ENCODE peak calls at places on chromosomes 4 and X, in four cellular contexts. X, B, S and J are unnamed samples.
A peak's percentile ranks its signal among the peaks of the same experiment; 100 is the strongest.

GRCh38 chr4:102223461-102223860 is 121.8 kb downstream of the SLC39A8 start:
- DNase-seq in X (no peak), B (no peak), S (no peak), J (no peak)

GRCh38 chrX:136166221-136166855 is 19.0 kb downstream of the FHL1 start:
- DNase-seq in X (no peak), S (peak; percentile 17), B (no peak), J (peak; percentile 56)

GRCh38 chrX:111445485-111445884 is 33.5 kb upstream of the DCX start:
- DNase-seq in B (no peak), S (peak; percentile 3), X (no peak), J (peak; percentile 38)

GRCh38 chr4:81919238-81919637 is 447.5 kb upstream of the RASGEF1B start:
- DNase-seq in B (no peak), X (no peak), S (no peak), J (no peak)

GRCh38 chr4:113539408-113539807 is 222.1 kb downstream of the CAMK2D start:
- DNase-seq in X (no peak), B (no peak), S (no peak), J (peak; percentile 25)

GRCh38 chrX:152904151-152905080 is 6.5 kb downstream of the ZNF185 start:
- DNase-seq in S (peak; percentile 13), B (no peak), X (no peak), J (peak; percentile 46)

GRCh38 chr4:70473691-70474090 is 1.7 kb downstream of the MUC7 start:
- DNase-seq in B (no peak), S (no peak), X (no peak), J (peak; percentile 51)

GRCh38 chrX:65545456-65545855 is 10.9 kb upstream of the LAS1L start:
- DNase-seq in X (no peak), B (no peak), S (no peak), J (no peak)

GRCh38 chr4:38948551-38948950 is 80.9 kb downstream of the FAM114A1 start:
- DNase-seq in X (no peak), B (no peak), S (peak; percentile 83), J (peak; percentile 90)

GRCh38 chr4:72701987-72702819 is 133.2 kb upstream of the ADAMTS3 start:
- DNase-seq in S (peak; percentile 21), B (no peak), X (no peak), J (peak; percentile 68)

GRCh38 chr4:183362916-183363542 is 40.8 kb upstream of the CLDN24 start:
- DNase-seq in B (no peak), X (no peak), S (no peak), J (peak; percentile 21)

GRCh38 chrX:7215842-7216241 is 67.9 kb upstream of the PUDP start:
- DNase-seq in S (no peak), B (no peak), X (no peak), J (no peak)

GRCh38 chrX:153727108-153727931 is 2.7 kb downstream of the ABCD1 start:
- DNase-seq in X (peak; percentile 52), B (no peak), S (no peak), J (peak; percentile 18)

GRCh38 chr4:38236003-38236402 is 275.8 kb downstream of the PTTG2 start:
- DNase-seq in X (no peak), B (no peak), S (no peak), J (no peak)

GRCh38 chr4:132108784-132109183 is 1040.3 kb upstream of the PCDH10 start:
- DNase-seq in X (no peak), S (no peak), B (no peak), J (no peak)

DNA sequence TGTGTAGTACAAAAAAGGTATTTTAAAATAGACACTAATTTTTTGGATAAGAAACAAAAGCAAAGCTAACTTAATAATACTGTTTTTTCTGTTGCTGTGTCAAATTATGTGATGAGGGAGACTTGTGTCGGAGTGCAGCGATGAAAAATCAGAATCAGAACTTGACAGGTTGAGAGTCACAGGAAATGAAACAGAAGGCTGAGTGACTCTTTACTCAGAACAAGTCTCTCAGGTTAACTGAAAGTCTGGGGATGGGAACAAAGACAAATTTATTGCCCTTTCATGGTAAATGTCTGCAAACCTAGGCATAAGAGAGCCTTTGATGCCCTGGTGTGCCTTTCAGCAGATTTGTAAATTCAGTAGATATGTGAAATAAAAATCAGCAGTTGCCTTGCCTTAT is 96.0 kb downstream of the ADGRL3 start:
- DNase-seq in B (no peak), X (no peak), S (no peak), J (no peak)
- H3K4me3 ChIP-seq in B (no peak overlapping the region), X (no peak overlapping the region), S (no peak overlapping the region), J (no peak overlapping the region)

GRCh38 chr4:87423313-87424031 is 1.1 kb downstream of the NUDT9 start:
- DNase-seq in B (no peak), S (no peak), X (no peak), J (peak; percentile 24)
- H3K4me3 ChIP-seq in B (peak overlapping the region; percentile 74), S (peak overlapping the region; percentile 65), X (peak overlapping the region; percentile 69), J (peak overlapping the region; percentile 88)

GRCh38 chrX:50813843-50814661 is at the start of gene SHROOM4:
- DNase-seq in S (no peak), B (peak; percentile 24), X (peak; percentile 61), J (peak; percentile 23)
- H3K4me3 ChIP-seq in S (peak within 1 kb of the TSS; percentile 65), B (peak within 1 kb of the TSS; percentile 47), X (peak within 1 kb of the TSS; percentile 52), J (peak within 1 kb of the TSS; percentile 47)

DNA sequence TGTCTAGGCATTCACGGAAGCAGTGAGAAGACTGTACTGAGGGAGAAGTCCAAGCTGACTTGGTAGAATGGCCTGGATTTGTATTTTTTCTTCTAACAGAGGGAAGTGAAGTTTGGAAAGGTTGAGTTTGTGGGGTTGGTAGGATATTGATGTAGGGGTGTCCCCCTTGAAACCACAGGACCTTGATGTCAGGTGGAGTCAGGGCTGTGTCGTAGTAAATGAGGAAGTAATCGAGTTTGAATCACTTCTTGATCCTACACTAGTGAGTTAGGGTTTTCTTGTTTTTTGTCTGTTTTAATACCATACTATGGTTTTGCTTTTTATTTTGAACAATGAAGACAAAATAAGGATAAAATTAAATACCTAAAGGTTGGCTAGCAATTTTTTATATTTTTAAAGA is 30.1 kb upstream of the ANAPC4 start:
- DNase-seq in X (no peak), S (no peak), B (no peak), J (no peak)
- H3K4me3 ChIP-seq in X (no peak overlapping the region), S (no peak overlapping the region), B (no peak overlapping the region), J (no peak overlapping the region)

DNA sequence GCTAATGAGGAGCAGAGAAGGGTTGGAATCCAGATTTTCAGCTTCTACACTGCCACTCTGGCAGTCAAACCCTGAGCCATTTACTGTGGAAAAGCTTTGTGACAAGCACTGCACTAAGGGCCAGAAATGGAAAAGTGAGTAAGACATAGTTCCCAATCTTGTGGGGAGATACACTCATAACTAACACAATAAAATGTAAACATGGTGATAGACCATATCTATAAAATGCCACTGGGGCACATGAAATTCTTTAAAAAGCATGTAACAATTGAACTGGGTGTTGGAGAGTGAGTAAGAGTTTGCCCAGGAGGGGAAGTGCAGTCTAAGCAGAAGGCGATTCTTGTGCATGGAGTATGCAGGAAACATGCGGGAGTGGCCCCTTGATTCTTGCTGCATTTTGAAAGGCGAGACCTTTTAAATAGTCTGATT is 32.0 kb upstream of the ANXA5 start:
- DNase-seq in B (no peak), X (no peak), S (peak; percentile 74), J (peak; percentile 81)
- H3K4me3 ChIP-seq in B (no peak overlapping the region), X (no peak overlapping the region), S (no peak overlapping the region), J (no peak overlapping the region)

DNA sequence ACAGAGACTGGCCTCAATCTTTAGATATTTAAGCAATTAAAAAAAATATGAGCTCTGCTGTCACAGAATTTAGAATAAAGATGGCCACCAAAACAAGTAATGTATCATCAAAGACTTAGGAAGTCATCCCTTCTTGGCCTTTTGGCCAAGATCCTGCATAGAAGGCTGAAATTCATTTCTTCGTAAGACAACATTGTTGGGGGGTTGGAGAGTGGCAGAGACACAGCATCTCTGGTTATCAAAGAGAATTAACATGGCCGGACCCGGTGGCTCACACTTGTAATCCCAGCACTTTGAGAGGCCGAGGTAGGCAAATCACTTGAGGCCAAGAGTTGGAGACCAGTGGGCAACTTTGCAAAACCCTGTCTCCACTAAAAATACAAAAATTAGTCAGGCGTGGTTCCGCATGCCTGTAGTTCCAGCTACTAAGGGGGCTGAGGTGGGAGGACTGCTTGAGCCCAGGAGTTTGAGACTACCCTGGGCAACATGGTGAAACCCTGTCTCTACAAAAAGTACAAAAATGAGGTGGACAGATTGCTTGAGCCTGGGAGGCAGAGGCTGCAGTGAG is 4.0 kb downstream of the PPM1K start:
- DNase-seq in X (no peak), S (no peak), B (no peak), J (no peak)
- H3K4me3 ChIP-seq in X (no peak overlapping the region), S (no peak overlapping the region), B (no peak overlapping the region), J (no peak overlapping the region)

GRCh38 chr4:680931-681645 is 6.7 kb downstream of the MYL5 start:
- DNase-seq in S (no peak), B (no peak), X (peak; percentile 62), J (peak; percentile 61)
- H3K4me3 ChIP-seq in S (peak overlapping the region; percentile 40), B (peak overlapping the region; percentile 49), X (peak overlapping the region; percentile 48), J (peak overlapping the region; percentile 64)

GRCh38 chr4:11489449-11490083 is 60.9 kb upstream of the HS3ST1 start:
- DNase-seq in B (no peak), S (no peak), X (no peak), J (no peak)

GRCh38 chr4:11485926-11486325 is 57.2 kb upstream of the HS3ST1 start:
- DNase-seq in S (no peak), B (no peak), X (no peak), J (no peak)

GRCh38 chr4:11487139-11487538 is 58.4 kb upstream of the HS3ST1 start:
- DNase-seq in B (no peak), S (no peak), X (no peak), J (no peak)

GRCh38 chr4:11488657-11489448 is 60.2 kb upstream of the HS3ST1 start:
- DNase-seq in X (no peak), S (no peak), B (no peak), J (no peak)

GRCh38 chr4:11487876-11488545 is 59.3 kb upstream of the HS3ST1 start:
- DNase-seq in S (no peak), X (no peak), B (no peak), J (peak; percentile 86)
- H3K4me3 ChIP-seq in S (no peak overlapping the region), X (no peak overlapping the region), B (no peak overlapping the region), J (no peak overlapping the region)

GRCh38 chrX:114584434-114584943 is 603 bp downstream of the HTR2C start:
- DNase-seq in X (no peak), S (no peak), B (no peak), J (no peak)
- H3K4me3 ChIP-seq in X (no peak overlapping the region), S (no peak overlapping the region), B (no peak overlapping the region), J (no peak overlapping the region)